ENCODE peak calls at places on chromosomes 6 and 20, in ten cellular contexts. Z is endothelial cell; I is GM04503; J is Calu3; A is CD4-positive, alpha-beta T cell; G is keratinocyte; L is foreskin fibroblast; P is effector CD4-positive, alpha-beta T cell; X is AG04450; K is cerebellum. F is an unnamed sample.

GRCh38 chr20:20593447-20594170 is 118.8 kb downstream of the RALGAPA2 start:
- DNase-seq in Z (peak), I (no peak), J (no peak), A (no peak), G (no peak), L (peak), P (no peak), X (peak), K (peak), F (peak)

GRCh38 chr6:15874351-15874750 is 211.5 kb upstream of the DTNBP1 start:
- DNase-seq in Z (no peak), I (no peak), J (no peak), A (no peak), G (no peak), L (no peak), P (no peak), X (no peak), K (no peak), F (no peak)

GRCh38 chr20:63169731-63170130 is 46.2 kb downstream of the YTHDF1 start:
- DNase-seq in Z (no peak), I (no peak), J (no peak), A (no peak), G (no peak), L (no peak), P (no peak), X (no peak), K (no peak), F (no peak)

GRCh38 chr6:166449036-166449435 is 66.3 kb upstream of the MPC1 start:
- DNase-seq in Z (no peak), I (no peak), J (no peak), A (no peak), G (no peak), L (no peak), P (no peak), X (no peak), K (no peak), F (no peak)

GRCh38 chr6:112649853-112650252 is 302.7 kb downstream of the RFPL4B start:
- DNase-seq in Z (no peak), I (no peak), J (no peak), A (no peak), G (no peak), L (no peak), P (no peak), X (no peak), K (no peak), F (no peak)

GRCh38 chr6:2795162-2795561 is 30.0 kb downstream of the WRNIP1 start:
- DNase-seq in Z (no peak), I (no peak), J (no peak), A (no peak), G (no peak), L (no peak), P (no peak), X (no peak), K (no peak), F (no peak)

GRCh38 chr20:3777726-3778629 is 3.3 kb downstream of the SPEF1 start:
- DNase-seq in Z (peak), I (no peak), J (peak), A (no peak), G (no peak), L (peak), P (peak), X (no peak), K (peak), F (peak)

GRCh38 chr6:151905854-151906253 is 98.4 kb downstream of the ESR1 start:
- DNase-seq in Z (no peak), I (no peak), J (no peak), A (no peak), G (no peak), L (no peak), P (no peak), X (no peak), K (no peak), F (no peak)

GRCh38 chr6:127716425-127716930 is 139.5 kb downstream of the C6orf58 start:
- DNase-seq in Z (no peak), I (no peak), J (no peak), A (no peak), G (no peak), L (no peak), P (no peak), X (no peak), K (no peak), F (no peak)

GRCh38 chr6:36673882-36674281 is 4.6 kb upstream of the CDKN1A start:
- DNase-seq in Z (no peak), I (no peak), J (no peak), A (no peak), G (no peak), L (no peak), P (no peak), X (no peak), K (no peak), F (no peak)